ENCODE peak calls at places on chromosome 17, in eight cellular contexts. L is activated CD8-positive, alpha-beta T cell treated with anti-CD3 and anti-CD28 coated beads for 36 hours; J is mammary epithelial cell; K is lower leg skin; I is ovary; M is AG09309; Z is K562; C is body of pancreas. O is an unnamed sample.

GRCh38 chr17:70181376-70181775 is 12.0 kb downstream of the KCNJ2 start:
- DNase-seq in J (no peak), K (no peak), C (no peak), I (no peak), Z (no peak), M (no peak), L (no peak), O (no peak)

GRCh38 chr17:70084476-70084875 is 9.5 kb downstream of the KCNJ16 start:
- DNase-seq in M (no peak), Z (no peak), C (no peak), L (no peak), K (no peak), J (no peak), I (no peak), O (no peak)

GRCh38 chr17:28372203-28372944 is 880 bp downstream of the SARM1 start:
- DNase-seq in J (no peak), L (peak), I (no peak), C (no peak), K (no peak), Z (no peak), M (no peak), O (no peak)

GRCh38 chr17:43146649-43147048 is 21.5 kb upstream of the BRCA1 start:
- DNase-seq in J (no peak), Z (no peak), I (no peak), M (no peak), L (no peak), C (no peak), K (no peak), O (no peak)

GRCh38 chr17:68294196-68294555 is 2.9 kb downstream of the ARSG start:
- DNase-seq in Z (no peak), L (no peak), K (no peak), I (no peak), M (no peak), J (no peak), C (no peak), O (no peak)

GRCh38 chr17:69898606-69899005 is 176.4 kb upstream of the KCNJ16 start:
- DNase-seq in I (no peak), L (no peak), Z (no peak), J (no peak), C (no peak), M (no peak), K (no peak), O (no peak)

GRCh38 chr17:40103742-40104095 is 3.3 kb upstream of the NR1D1 start:
- DNase-seq in C (no peak), L (peak), M (no peak), K (no peak), J (no peak), I (no peak), Z (no peak), O (no peak)

GRCh38 chr17:45296003-45296832 is 20.6 kb downstream of the MAP3K14 start:
- DNase-seq in J (peak), M (no peak), I (no peak), L (no peak), Z (no peak), K (no peak), C (no peak), O (no peak)

GRCh38 chr17:40548982-40549680 is 16.1 kb downstream of the CCR7 start:
- DNase-seq in J (peak), M (no peak), I (no peak), K (peak), C (peak), Z (no peak), L (no peak), O (no peak)

GRCh38 chr17:5695480-5695879 is 111.2 kb upstream of the NLRP1 start:
- DNase-seq in L (no peak), I (no peak), Z (no peak), K (no peak), C (no peak), J (no peak), M (no peak), O (no peak)

GRCh38 chr17:4862720-4863119 is 29.6 kb downstream of the MINK1 start:
- DNase-seq in M (no peak), C (no peak), J (no peak), K (no peak), L (no peak), Z (no peak), I (no peak), O (no peak)

GRCh38 chr17:7842380-7842949 is 8.4 kb downstream of the KDM6B start:
- DNase-seq in L (peak), I (peak), K (no peak), M (no peak), Z (peak), J (peak), C (peak), O (no peak)

GRCh38 chr17:52737071-52737470 is 578.6 kb upstream of the CA10 start:
- DNase-seq in J (no peak), L (no peak), M (no peak), I (no peak), C (no peak), Z (no peak), K (no peak), O (no peak)

GRCh38 chr17:39617446-39618251 is 9.1 kb upstream of the PPP1R1B start:
- DNase-seq in I (peak), L (peak), C (peak), J (peak), Z (peak), K (peak), M (no peak), O (no peak)

GRCh38 chr17:16482253-16482652 is 9.7 kb downstream of the LRRC75A start:
- DNase-seq in I (no peak), C (no peak), Z (no peak), K (no peak), M (no peak), L (no peak), J (no peak), O (no peak)

GRCh38 chr17:16483021-16483645 is 8.9 kb downstream of the LRRC75A start:
- DNase-seq in I (no peak), K (no peak), Z (no peak), L (no peak), M (no peak), C (no peak), J (no peak), O (no peak)

GRCh38 chr17:16484445-16485169 is 7.4 kb downstream of the LRRC75A start:
- DNase-seq in L (no peak), I (peak), K (no peak), C (no peak), Z (no peak), M (no peak), J (no peak), O (no peak)

GRCh38 chr17:16488572-16488997 is 3.4 kb downstream of the LRRC75A start:
- DNase-seq in M (no peak), L (no peak), K (no peak), C (peak), Z (no peak), I (peak), J (no peak), O (no peak)

DNA sequence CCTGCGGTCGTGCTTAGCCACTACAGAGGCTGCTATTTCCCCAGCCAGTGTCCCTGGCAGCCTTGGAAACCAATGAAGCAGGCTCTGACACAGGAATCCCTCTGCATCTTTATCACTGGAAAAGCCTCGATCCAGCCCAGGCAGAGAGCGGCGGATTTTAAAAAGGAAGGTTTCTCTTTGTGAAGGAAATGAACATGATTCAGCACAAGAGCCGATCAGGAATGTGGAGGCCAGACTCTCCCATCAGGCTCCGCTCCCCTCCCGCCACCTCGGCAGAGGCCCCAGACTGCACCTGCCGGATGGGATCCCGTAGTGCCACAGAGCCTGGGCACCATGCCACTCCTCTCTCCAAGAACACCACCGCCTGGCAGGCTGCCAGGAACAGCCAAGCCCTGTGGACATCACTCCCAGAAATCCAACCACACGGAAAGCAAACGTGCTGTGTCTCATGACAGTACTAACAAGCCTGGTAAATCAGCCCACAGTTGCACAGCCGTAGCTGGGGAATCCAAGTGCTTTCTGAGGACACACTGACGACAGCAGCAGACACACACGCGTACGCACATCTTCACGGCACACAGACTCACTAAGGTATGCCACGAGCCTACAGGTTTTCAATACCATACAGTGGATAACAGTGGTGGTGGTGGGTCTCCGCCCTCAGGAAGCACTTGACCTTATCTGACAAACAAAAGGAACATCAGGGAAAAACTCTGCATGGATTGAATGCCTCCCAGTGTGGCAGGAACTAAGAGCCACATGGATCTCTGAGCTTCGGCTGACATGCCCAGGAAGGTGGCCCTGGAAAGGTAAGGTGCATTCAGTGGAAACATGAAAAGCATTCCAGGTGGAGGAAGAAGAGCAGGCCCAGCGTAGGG is 5.4 kb downstream of the LRRC75A start:
- DNase-seq in M (peak), Z (no peak), K (peak), L (no peak), I (peak), C (peak), J (peak), O (no peak)
- TF ChIP-seq CTCF in M (no peak), Z (no peak), K (no peak), L (no peak), I (no peak), C (no peak), J (no peak), O (no peak)

GRCh38 chr17:15213381-15214087 is 51.6 kb downstream of the PMP22 start:
- DNase-seq in J (no peak), Z (no peak), C (no peak), M (peak), I (no peak), K (no peak), L (peak), O (peak)
- TF ChIP-seq CTCF in J (peak), Z (peak), C (peak), M (peak), I (no peak), K (no peak), L (no peak), O (peak)

DNA sequence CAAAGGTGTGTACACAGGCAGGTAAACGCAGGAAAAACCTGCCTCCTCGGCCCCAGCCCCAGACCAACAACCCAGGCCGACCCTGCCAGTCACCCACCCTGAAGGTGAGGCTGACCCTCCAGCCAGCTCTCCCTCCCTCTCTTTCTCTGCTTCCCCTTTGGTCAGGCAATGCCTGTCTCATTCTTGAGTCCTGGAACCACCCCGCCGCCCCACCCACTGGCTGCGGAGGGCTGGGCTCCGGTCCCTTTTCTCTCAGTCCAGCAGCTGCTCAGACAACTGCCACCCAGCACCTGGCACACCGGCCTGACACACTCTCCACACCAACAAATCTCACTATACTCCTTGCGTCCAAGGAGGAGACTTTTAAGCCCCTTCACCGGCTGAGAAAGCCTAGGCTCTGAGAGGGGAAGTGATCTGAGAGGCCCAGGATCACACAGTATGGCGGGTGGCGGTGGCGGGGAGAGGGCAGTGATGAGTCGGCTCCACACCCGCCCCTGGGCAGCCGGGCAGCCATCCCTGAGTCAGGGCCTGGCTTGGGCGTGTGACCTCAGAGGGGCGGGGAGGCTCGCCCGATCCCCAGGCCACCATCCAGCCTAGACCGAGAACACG is 687 bp downstream of the FLII start:
- DNase-seq in L (peak), J (peak), K (peak), Z (peak), I (peak), C (peak), M (no peak), O (peak)
- TF ChIP-seq CTCF in L (no peak), J (no peak), K (no peak), Z (no peak), I (no peak), C (no peak), M (no peak), O (no peak)

GRCh38 chr17:19397556-19398041 is 10.6 kb upstream of the MFAP4 start:
- DNase-seq in K (no peak), M (no peak), L (no peak), I (no peak), C (peak), Z (no peak), J (peak), O (no peak)
- TF ChIP-seq CTCF in K (no peak), M (no peak), L (no peak), I (no peak), C (no peak), Z (peak), J (no peak), O (no peak)

GRCh38 chr17:60392042-60392844 is at the start of gene USP32:
- DNase-seq in J (peak), M (peak), Z (peak), K (peak), I (peak), C (peak), L (peak), O (peak)
- TF ChIP-seq CTCF in J (peak), M (peak), Z (peak), K (no peak), I (no peak), C (no peak), L (no peak), O (no peak)

GRCh38 chr17:35429702-35430101 is 2.6 kb downstream of the SLFN12 start:
- DNase-seq in L (no peak), C (no peak), M (no peak), J (no peak), K (no peak), I (no peak), Z (no peak), O (no peak)

GRCh38 chr17:35438433-35438832 is 6.1 kb upstream of the SLFN12 start:
- DNase-seq in C (no peak), M (no peak), I (no peak), K (no peak), Z (no peak), J (no peak), L (no peak), O (no peak)

GRCh38 chr17:35428229-35428628 is 4.1 kb downstream of the SLFN12 start:
- DNase-seq in C (no peak), M (no peak), Z (no peak), K (no peak), L (no peak), I (no peak), J (no peak), O (no peak)

GRCh38 chr17:35432176-35433074 is at the start of gene SLFN12:
- DNase-seq in L (peak), J (peak), Z (no peak), C (peak), K (peak), I (peak), M (peak), O (peak)

DNA sequence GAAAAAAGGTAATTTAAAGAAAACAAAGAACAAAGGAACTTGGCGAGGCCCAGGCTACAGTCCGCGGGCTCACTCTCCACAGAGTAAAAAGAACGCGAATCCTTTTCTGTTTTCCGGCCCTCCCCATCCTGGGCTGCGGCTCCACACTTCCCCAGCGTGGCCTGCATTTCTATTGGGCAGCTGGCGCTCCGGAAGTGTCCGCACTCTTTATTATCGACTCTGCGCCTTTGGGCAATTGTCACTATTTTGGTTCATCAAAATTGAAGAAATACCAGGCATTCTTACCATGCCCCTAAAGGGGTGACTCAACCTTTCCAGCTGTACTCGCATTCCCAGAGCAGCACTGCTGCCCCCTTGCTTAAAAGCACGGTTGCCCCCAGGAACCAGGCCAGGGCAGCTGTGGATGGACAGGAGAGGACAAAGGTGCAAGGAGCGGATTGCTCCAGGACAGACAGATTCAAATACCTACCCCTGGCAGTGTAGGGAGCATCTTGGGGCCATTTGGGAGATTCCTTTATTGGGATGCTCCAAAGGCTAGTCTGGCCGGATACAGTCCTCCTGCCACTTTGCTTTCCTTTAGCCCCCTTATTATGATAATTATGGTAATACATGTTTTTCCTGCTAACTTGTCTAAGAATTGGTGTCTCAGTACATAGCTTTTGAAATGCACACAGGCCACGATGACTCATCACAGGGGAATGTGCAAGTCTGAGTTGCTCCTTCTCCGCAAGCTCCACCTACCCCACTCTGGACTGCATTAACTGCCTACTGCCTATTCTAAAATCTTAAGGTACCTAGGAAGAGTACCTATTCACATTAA is 985 bp upstream of the SLFN12 start:
- DNase-seq in M (peak), J (peak), L (peak), C (peak), I (peak), K (peak), Z (peak), O (peak)
- TF ChIP-seq CTCF in M (peak), J (no peak), L (no peak), C (no peak), I (no peak), K (no peak), Z (no peak), O (peak)

GRCh38 chr17:27236710-27237315 is 57.1 kb upstream of the WSB1 start:
- DNase-seq in L (peak), J (peak), K (peak), Z (peak), M (no peak), C (peak), I (peak), O (peak)
- TF ChIP-seq CTCF in L (peak), J (peak), K (no peak), Z (peak), M (peak), C (peak), I (peak), O (peak)

DNA sequence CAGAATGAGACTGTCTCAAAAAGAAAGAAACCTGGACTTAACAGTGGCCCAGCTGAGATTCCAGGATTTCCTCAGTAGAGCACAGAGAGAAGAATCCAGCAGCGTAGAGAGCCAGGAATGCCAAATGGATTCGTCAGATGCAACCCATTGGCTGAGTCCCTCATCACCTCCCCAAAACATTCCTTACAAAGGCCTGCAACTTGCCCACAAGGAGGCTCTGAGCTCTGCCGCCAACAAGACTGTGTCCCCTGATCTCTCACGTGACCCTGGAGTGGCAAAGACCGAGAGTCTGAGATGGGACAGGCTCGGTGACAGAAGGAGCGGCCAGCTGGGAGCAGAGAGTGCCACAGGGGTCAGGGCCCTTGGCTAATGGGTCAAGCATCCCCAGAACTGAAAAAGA is 6.9 kb upstream of the CHMP6 start:
- DNase-seq in K (peak), M (peak), Z (no peak), I (no peak), C (no peak), L (no peak), J (peak), O (no peak)
- TF ChIP-seq CTCF in K (no peak), M (peak), Z (peak), I (no peak), C (no peak), L (no peak), J (no peak), O (no peak)

DNA sequence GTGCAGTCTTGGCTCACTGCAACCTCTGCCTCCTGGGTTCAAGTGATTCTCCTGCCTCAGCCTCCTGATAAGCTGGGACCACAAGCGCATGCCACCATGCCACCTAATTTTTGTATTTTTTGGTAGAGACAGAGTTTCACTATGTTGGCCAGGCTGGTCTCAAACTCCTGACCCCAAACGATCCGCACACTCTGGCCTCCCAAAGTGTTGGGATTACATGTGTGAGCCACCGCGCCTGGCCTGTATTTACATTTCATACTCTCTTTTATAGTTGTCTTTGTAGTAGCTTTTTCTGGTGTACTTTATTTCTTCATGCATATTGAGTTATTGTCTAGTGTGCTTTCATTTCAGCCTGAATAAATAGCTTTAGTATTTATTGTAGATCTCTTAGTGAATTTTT is 10.1 kb upstream of the ADORA2B start:
- DNase-seq in C (no peak), J (no peak), Z (no peak), M (no peak), L (no peak), I (no peak), K (no peak), O (no peak)
- TF ChIP-seq CTCF in C (no peak), J (no peak), Z (no peak), M (no peak), L (no peak), I (no peak), K (no peak), O (no peak)

GRCh38 chr17:73600103-73600871 is 44.0 kb downstream of the SDK2 start:
- DNase-seq in J (no peak), L (no peak), C (no peak), M (no peak), I (no peak), K (no peak), Z (no peak), O (no peak)
- TF ChIP-seq CTCF in J (no peak), L (no peak), C (no peak), M (no peak), I (no peak), K (no peak), Z (no peak), O (no peak)